ENCODE peak calls at places on chromosomes 6 and 20, in six cellular contexts. U is ACHN, T is type B pancreatic cell, M is iris pigment epithelial cell, O is BE2C, N is RPMI8226. R is an unnamed sample.

GRCh38 chr6:5422321-5422915 is 161.1 kb downstream of the FARS2 start:
- DNase-seq in U (peak; percentile 35), T (no peak), M (peak; percentile 65), O (peak; percentile 54), N (peak; percentile 23), R (no peak)

GRCh38 chr20:45359406-45360148 is 3.4 kb upstream of the SYS1 start:
- DNase-seq in U (no peak), T (no peak), M (peak; percentile 71), O (no peak), N (no peak), R (no peak)

GRCh38 chr6:144064831-144065668 is 30.3 kb downstream of the SF3B5 start:
- DNase-seq in U (no peak), T (no peak), M (no peak), O (no peak), N (no peak), R (no peak)

GRCh38 chr6:17556014-17556413 is 44.1 kb upstream of the FAM8A1 start:
- DNase-seq in U (no peak), T (no peak), M (no peak), O (no peak), N (no peak), R (no peak)

GRCh38 chr6:105087571-105088211 is 92.1 kb downstream of the POPDC3 start:
- DNase-seq in U (peak; percentile 50), T (no peak), M (peak; percentile 60), O (peak; percentile 40), N (peak; percentile 32), R (no peak)

GRCh38 chr20:9204979-9205378 is 136.1 kb downstream of the PLCB4 start:
- DNase-seq in U (no peak), T (no peak), M (no peak), O (no peak), N (no peak), R (no peak)

GRCh38 chr6:41657131-41658094 is 19.1 kb downstream of the MDFI start:
- DNase-seq in U (no peak), T (no peak), M (no peak), O (no peak), N (no peak), R (no peak)

GRCh38 chr6:118639054-118639964 is 12.1 kb downstream of the CEP85L start:
- DNase-seq in U (no peak), T (no peak), M (no peak), O (no peak), N (no peak), R (no peak)

R was measured in osteocyte.